ENCODE peak calls at places on chromosomes 16 and 17, in four cellular contexts. J is GM12878, P is HL-60, A is K562. Q is an unnamed sample.

GRCh38 chr17:32936157-32936893 is 8.4 kb downstream of the TMEM98 start:
- DNase-seq in J (no peak), P (no peak), A (no peak), Q (no peak)

GRCh38 chr16:14608111-14608566 is 21.9 kb downstream of the PARN start:
- DNase-seq in J (no peak), P (no peak), A (no peak), Q (no peak)

GRCh38 chr16:55120408-55120807 is 189.7 kb downstream of the IRX5 start:
- DNase-seq in J (no peak), P (peak; percentile 11), A (no peak), Q (no peak)

GRCh38 chr17:47879028-47879585 is 16.9 kb upstream of the SP2 start:
- DNase-seq in J (no peak), P (no peak), A (peak; percentile 46), Q (no peak)

GRCh38 chr17:72950236-72950931 is 142.1 kb downstream of the SLC39A11 start:
- DNase-seq in J (no peak), P (no peak), A (no peak), Q (no peak)

GRCh38 chr16:68367891-68368601 is 57.2 kb downstream of the PRMT7 start:
- DNase-seq in J (no peak), P (no peak), A (no peak), Q (no peak)

GRCh38 chr16:14572535-14572934 is 57.5 kb downstream of the PARN start:
- DNase-seq in J (no peak), P (no peak), A (no peak), Q (no peak)

GRCh38 chr16:51134876-51135275 is 16.2 kb downstream of the SALL1 start:
- DNase-seq in J (no peak), P (no peak), A (no peak), Q (no peak)

GRCh38 chr16:86700396-86700945 is 122.1 kb downstream of the FOXL1 start:
- DNase-seq in J (no peak), P (no peak), A (no peak), Q (no peak)

GRCh38 chr16:710500-711075 is 4.3 kb upstream of the METRN start:
- DNase-seq in J (no peak), P (no peak), A (no peak), Q (no peak)

GRCh38 chr16:68718596-68718995 is 18.5 kb upstream of the CDH1 start:
- DNase-seq in J (no peak), P (no peak), A (no peak), Q (no peak)

GRCh38 chr17:41530062-41531048 is 2.2 kb upstream of the KRT19 start:
- DNase-seq in J (no peak), P (no peak), A (peak; percentile 88), Q (no peak)

GRCh38 chr16:57945740-57946138 is 25.2 kb downstream of the CNGB1 start:
- DNase-seq in J (no peak), P (no peak), A (peak; percentile 52), Q (no peak)

GRCh38 chr17:82838386-82839063 is 1.3 kb downstream of the ZNF750 start:
- DNase-seq in J (no peak), P (peak; percentile 73), A (no peak), Q (no peak)

GRCh38 chr16:53071748-53072301 is 17.0 kb downstream of the CHD9 start:
- DNase-seq in J (no peak), P (no peak), A (no peak), Q (no peak)

GRCh38 chr17:13594310-13594709 is 7.4 kb downstream of the HS3ST3A1 start:
- DNase-seq in J (no peak), P (no peak), A (no peak), Q (no peak)

GRCh38 chr16:69563605-69564580 is 1.9 kb upstream of the NFAT5 start:
- DNase-seq in J (peak; percentile 93), P (peak; percentile 86), A (no peak), Q (no peak)

GRCh38 chr16:28217326-28217725 is 5.6 kb upstream of the XPO6 start:
- DNase-seq in J (no peak), P (no peak), A (no peak), Q (no peak)

GRCh38 chr16:63422633-63423032 is 1386.4 kb upstream of the CDH8 start:
- DNase-seq in J (no peak), P (no peak), A (no peak), Q (no peak)

GRCh38 chr17:47427985-47428384 is 102.9 kb upstream of the NPEPPS start:
- DNase-seq in J (no peak), P (no peak), A (no peak), Q (no peak)

GRCh38 chr16:30551781-30552180 is 6.4 kb downstream of the ZNF764 start:
- DNase-seq in J (no peak), P (peak; percentile 47), A (no peak), Q (no peak)

GRCh38 chr16:15650698-15651161 is 685 bp downstream of the NDE1 start:
- DNase-seq in J (no peak), P (peak; percentile 5), A (peak; percentile 35), Q (peak; percentile 39)

GRCh38 chr16:55051571-55051970 is 120.9 kb downstream of the IRX5 start:
- DNase-seq in J (no peak), P (no peak), A (no peak), Q (no peak)

GRCh38 chr16:64882385-64882784 is 239.5 kb downstream of the CDH11 start:
- DNase-seq in J (no peak), P (no peak), A (no peak), Q (no peak)

GRCh38 chr17:47257651-47258339 is 4.2 kb downstream of the ITGB3 start:
- DNase-seq in J (no peak), P (no peak), A (no peak), Q (no peak)

GRCh38 chr16:70740919-70741778 is 55.3 kb upstream of the MTSS2 start:
- DNase-seq in J (no peak), P (peak; percentile 35), A (no peak), Q (no peak)

GRCh38 chr17:13597723-13598347 is 3.9 kb downstream of the HS3ST3A1 start:
- DNase-seq in J (no peak), P (peak; percentile 5), A (no peak), Q (peak; percentile 7)

DNA sequence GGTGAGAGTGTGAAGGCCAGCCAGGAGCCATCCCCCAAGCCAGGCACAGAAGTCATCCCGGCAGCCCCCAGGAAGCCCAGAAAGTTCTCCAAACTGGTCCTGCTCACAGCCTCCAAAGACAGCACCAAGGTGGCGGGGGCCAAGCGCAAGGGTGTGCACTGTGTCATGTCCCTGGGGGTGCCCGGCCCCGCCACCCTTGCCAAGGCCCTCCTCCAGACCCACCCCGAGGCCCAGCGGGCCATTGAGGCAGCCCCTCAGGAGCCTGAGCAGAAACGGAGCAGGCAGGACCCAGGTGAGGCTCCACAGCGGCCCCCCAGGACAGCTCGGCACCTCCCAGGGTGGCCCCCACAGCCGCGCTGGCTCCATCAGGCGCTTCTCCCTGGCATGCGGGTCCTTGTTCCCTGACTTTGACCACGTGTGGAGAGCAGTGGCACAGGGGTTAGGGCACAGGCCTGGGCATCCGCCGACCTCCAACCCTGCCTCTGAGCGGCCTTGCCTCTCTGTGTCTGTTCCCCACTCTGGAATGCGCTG is 13.5 kb downstream of the FLYWCH2 start:
- DNase-seq in J (no peak), P (no peak), A (no peak), Q (no peak)
- TF ChIP-seq SPI1 in J (no peak), P (no peak), A (no peak), Q (no peak)

DNA sequence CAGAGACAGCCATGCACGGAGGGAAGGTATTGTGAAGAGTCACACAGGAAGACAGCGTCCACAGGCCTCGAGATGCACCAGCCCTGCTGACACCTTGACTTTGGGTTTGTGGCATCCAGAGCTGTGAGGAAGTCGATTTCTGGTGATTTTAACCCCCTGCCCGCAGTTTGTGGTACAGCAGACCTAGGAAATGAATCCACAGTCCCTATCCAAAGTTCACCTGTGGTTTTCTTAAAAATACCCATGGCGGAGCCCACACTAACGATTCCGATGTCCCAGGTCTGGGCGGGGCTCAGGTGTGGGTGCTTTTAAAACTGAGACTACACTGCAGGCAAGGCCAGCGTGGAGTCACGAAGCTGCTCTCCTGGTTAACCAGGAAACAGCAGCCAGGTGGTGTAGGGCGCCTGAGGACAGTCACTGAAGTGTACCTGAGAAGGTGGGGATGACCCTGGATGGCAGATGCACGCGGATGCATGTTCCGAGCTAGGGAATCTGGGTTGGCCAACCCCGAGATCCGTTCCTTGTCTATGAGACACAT is 14.4 kb upstream of the MEAK7 start:
- DNase-seq in J (no peak), P (no peak), A (no peak), Q (no peak)
- TF ChIP-seq SPI1 in J (no peak), P (no peak), A (no peak), Q (no peak)

GRCh38 chr17:58507123-58507634 is 7.3 kb downstream of the MTMR4 start:
- DNase-seq in J (no peak), P (peak; percentile 90), A (no peak), Q (no peak)
- TF ChIP-seq SPI1 in J (no peak), P (no peak), A (no peak), Q (no peak)

GRCh38 chr16:11114366-11115164 is 141.4 kb downstream of the SOCS1 start:
- DNase-seq in J (no peak), P (peak; percentile 87), A (no peak), Q (no peak)
- TF ChIP-seq SPI1 in J (no peak), P (peak; percentile 49), A (no peak), Q (no peak)

GRCh38 chr17:43587647-43588046 is 41.5 kb upstream of the ETV4 start:
- DNase-seq in J (no peak), P (no peak), A (no peak), Q (no peak)

GRCh38 chr17:43581581-43581980 is 35.4 kb upstream of the ETV4 start:
- DNase-seq in J (no peak), P (no peak), A (no peak), Q (no peak)

GRCh38 chr17:43583332-43583731 is 37.2 kb upstream of the ETV4 start:
- DNase-seq in J (no peak), P (no peak), A (no peak), Q (no peak)

GRCh38 chr17:43582426-43582825 is 36.3 kb upstream of the ETV4 start:
- DNase-seq in J (no peak), P (no peak), A (no peak), Q (no peak)

DNA sequence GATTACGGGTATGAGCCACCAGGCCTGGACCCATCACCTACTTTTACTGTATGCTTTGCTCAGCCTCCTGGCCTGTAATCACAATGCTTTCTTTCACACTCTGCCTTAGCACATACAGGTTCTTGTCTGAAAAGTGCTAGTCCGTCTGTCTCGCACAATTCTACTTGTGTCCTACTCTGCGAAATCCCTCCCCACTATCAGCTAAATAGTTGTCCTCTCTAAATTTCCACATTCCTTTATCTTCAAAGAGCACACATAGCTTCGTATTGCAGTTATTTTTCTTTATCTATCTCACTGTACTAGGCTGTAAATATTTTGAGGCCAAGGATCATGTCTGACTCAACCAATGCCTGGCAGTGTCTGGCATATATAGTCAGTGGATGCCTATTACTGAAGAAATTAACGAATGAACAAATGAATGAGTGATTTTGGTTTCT is 38.5 kb upstream of the ETV4 start:
- DNase-seq in J (no peak), P (no peak), A (no peak), Q (no peak)
- TF ChIP-seq SPI1 in J (no peak), P (no peak), A (no peak), Q (no peak)

GRCh38 chr17:57400648-57401047 is 144.3 kb downstream of the MSI2 start:
- DNase-seq in J (no peak), P (no peak), A (no peak), Q (no peak)
- TF ChIP-seq SPI1 in J (no peak), P (no peak), A (no peak), Q (no peak)

GRCh38 chr17:50830994-50831393 is 4.4 kb upstream of the WFIKKN2 start:
- DNase-seq in J (no peak), P (no peak), A (no peak), Q (no peak)
- TF ChIP-seq SPI1 in J (no peak), P (no peak), A (no peak), Q (no peak)

Q was measured in GM12891.